ENCODE peak calls at places on chromosomes 7 and 10, in nine cellular contexts. T, U, G, E, D, F, K, S and H are unnamed samples.

GRCh38 chr7:53485354-53485753 is 449.9 kb downstream of the POM121L12 start:
- DNase-seq in G (no peak), T (no peak), F (no peak), S (no peak), E (no peak), U (no peak), D (no peak), K (no peak), H (no peak)

GRCh38 chr7:139078911-139079310 is 30.6 kb downstream of the ZC3HAV1 start:
- DNase-seq in D (no peak), E (no peak), K (no peak), S (no peak), F (no peak), G (peak; percentile 31), U (no peak), T (no peak), H (no peak)

GRCh38 chr10:89228962-89229361 is 21.8 kb upstream of the CH25H start:
- DNase-seq in E (no peak), F (no peak), T (no peak), U (no peak), G (no peak), D (no peak), S (no peak), K (no peak), H (no peak)

GRCh38 chr7:137801003-137801402 is 45.8 kb downstream of the DGKI start:
- DNase-seq in G (peak; percentile 56), S (no peak), T (no peak), K (no peak), E (no peak), F (peak; percentile 68), D (no peak), U (no peak), H (no peak)

GRCh38 chr10:86367339-86367951 is 850 bp upstream of the GRID1 start:
- DNase-seq in F (no peak), K (peak; percentile 52), D (no peak), E (no peak), S (peak; percentile 38), G (no peak), U (no peak), T (no peak), H (no peak)

GRCh38 chr10:48462482-48463020 is 142.3 kb downstream of the ARHGAP22 start:
- DNase-seq in U (no peak), E (no peak), T (no peak), S (no peak), K (no peak), D (no peak), G (no peak), F (no peak), H (no peak)

GRCh38 chr10:86259901-86260562 is 106.6 kb downstream of the GRID1 start:
- DNase-seq in T (no peak), F (no peak), D (no peak), K (no peak), U (no peak), S (no peak), E (no peak), G (no peak), H (no peak)

GRCh38 chr10:29804025-29804852 is 169.5 kb upstream of the SVIL start:
- DNase-seq in S (no peak), U (no peak), F (peak; percentile 95), E (no peak), G (peak; percentile 99), T (no peak), D (peak; percentile 35), K (peak; percentile 39), H (no peak)

GRCh38 chr10:103504181-103504783 is 10.8 kb downstream of the NEURL1 start:
- DNase-seq in D (peak; percentile 71), F (peak; percentile 94), T (peak; percentile 18), U (no peak), S (no peak), K (no peak), E (no peak), G (peak; percentile 92), H (no peak)

GRCh38 chr10:4283841-4284610 is 499.0 kb upstream of the KLF6 start:
- DNase-seq in T (no peak), G (peak; percentile 84), E (no peak), U (no peak), F (peak; percentile 82), K (no peak), D (no peak), S (peak; percentile 55), H (no peak)

GRCh38 chr7:44415510-44415909 is 74.9 kb downstream of the NUDCD3 start:
- DNase-seq in K (no peak), G (peak; percentile 61), S (no peak), U (no peak), D (no peak), F (peak; percentile 20), E (no peak), T (no peak), H (no peak)

GRCh38 chr10:72875250-72876055 is 18.1 kb upstream of the OIT3 start:
- DNase-seq in F (peak; percentile 43), K (no peak), D (no peak), G (peak; percentile 13), S (no peak), T (no peak), U (no peak), E (no peak), H (no peak)

GRCh38 chr10:122265896-122266295 is 5.2 kb upstream of the BTBD16 start:
- DNase-seq in U (no peak), S (no peak), G (no peak), E (no peak), D (no peak), K (no peak), F (no peak), T (no peak), H (no peak)

GRCh38 chr7:101564778-101565211 is 64.3 kb downstream of the MYL10 start:
- DNase-seq in U (no peak), F (no peak), T (no peak), K (no peak), S (no peak), G (peak; percentile 47), E (no peak), D (peak; percentile 9), H (no peak)

GRCh38 chr7:55415173-55415778 is 50.1 kb downstream of the LANCL2 start:
- DNase-seq in U (peak; percentile 45), E (peak; percentile 70), S (peak; percentile 66), K (peak; percentile 79), T (peak; percentile 79), G (peak; percentile 78), D (peak; percentile 90), F (peak; percentile 65), H (peak; percentile 60)

GRCh38 chr10:24128066-24128751 is 80.7 kb upstream of the KIAA1217 start:
- DNase-seq in G (no peak), S (no peak), K (no peak), U (no peak), D (no peak), T (no peak), F (no peak), E (no peak), H (no peak)

GRCh38 chr10:26025500-26025899 is 91.5 kb downstream of the MYO3A start:
- DNase-seq in S (no peak), D (no peak), K (no peak), G (no peak), E (no peak), F (no peak), U (no peak), T (no peak), H (no peak)

GRCh38 chr7:141483044-141483443 is 68.2 kb upstream of the AGK start:
- DNase-seq in E (no peak), K (no peak), S (no peak), D (no peak), G (peak; percentile 23), F (no peak), U (no peak), T (no peak), H (no peak)

GRCh38 chr7:132226046-132226590 is 350.2 kb downstream of the PLXNA4 start:
- DNase-seq in T (no peak), F (no peak), G (no peak), K (no peak), S (no peak), E (no peak), U (no peak), D (no peak), H (no peak)

GRCh38 chr7:10799475-10799874 is 174.2 kb upstream of the PHF14 start:
- DNase-seq in U (no peak), F (no peak), D (no peak), G (no peak), S (no peak), K (no peak), T (no peak), E (no peak), H (no peak)

GRCh38 chr7:103048833-103049232 is 25.8 kb downstream of the FBXL13 start:
- DNase-seq in T (no peak), K (no peak), S (no peak), U (no peak), F (peak; percentile 20), D (no peak), E (no peak), G (peak; percentile 28), H (no peak)

GRCh38 chr10:100319736-100320135 is 10.3 kb downstream of the PKD2L1 start:
- DNase-seq in U (no peak), D (no peak), S (no peak), E (no peak), F (no peak), K (no peak), T (no peak), G (no peak), H (no peak)

GRCh38 chr10:6145414-6145978 is 56.7 kb downstream of the RBM17 start:
- DNase-seq in S (peak; percentile 31), U (no peak), D (no peak), G (no peak), T (no peak), F (no peak), E (no peak), K (no peak), H (no peak)

GRCh38 chr7:131026297-131027003 is 292.4 kb upstream of the KLF14 start:
- DNase-seq in K (no peak), E (no peak), F (peak; percentile 77), D (no peak), G (peak; percentile 63), U (no peak), S (no peak), T (no peak), H (no peak)

GRCh38 chr7:108004220-108005142 is 1.5 kb upstream of the LAMB1 start:
- DNase-seq in U (no peak), G (peak; percentile 71), K (no peak), F (peak; percentile 70), S (no peak), E (no peak), T (no peak), D (no peak), H (no peak)

GRCh38 chr7:159158888-159159405 is 14.3 kb upstream of the VIPR2 start:
- DNase-seq in D (no peak), G (no peak), S (no peak), U (no peak), E (no peak), F (no peak), T (no peak), K (no peak), H (no peak)

GRCh38 chr10:98170249-98171117 is 36.0 kb downstream of the R3HCC1L start:
- DNase-seq in S (no peak), E (no peak), U (peak; percentile 3), D (peak; percentile 25), G (peak; percentile 35), K (no peak), F (peak; percentile 60), T (no peak), H (no peak)

GRCh38 chr7:33854178-33854577 is 51.2 kb upstream of the BMPER start:
- DNase-seq in S (no peak), K (no peak), T (no peak), F (peak; percentile 73), U (no peak), D (no peak), G (peak; percentile 98), E (no peak), H (no peak)

GRCh38 chr7:33669251-33669670 is 236.1 kb upstream of the BMPER start:
- DNase-seq in F (no peak), U (no peak), D (no peak), T (no peak), G (peak; percentile 11), S (no peak), E (peak; percentile 19), K (no peak), H (no peak)

GRCh38 chr7:69813637-69814240 is 215.5 kb downstream of the AUTS2 start:
- DNase-seq in E (no peak), D (no peak), T (no peak), F (no peak), S (no peak), K (no peak), U (no peak), G (peak; percentile 14), H (no peak)

GRCh38 chr7:133794490-133794889 is 332.6 kb upstream of the LRGUK start:
- DNase-seq in T (no peak), S (no peak), F (peak; percentile 11), D (no peak), G (peak; percentile 54), U (no peak), E (peak; percentile 39), K (no peak), H (no peak)